ENCODE peak calls at places on chromosomes 6 and 20, in ten cellular contexts. K is retina, J is foreskin fibroblast, U is esophagus squamous epithelium, I is left lobe of liver, Z is psoas muscle, T is GM03348, G is breast epithelium, P is LHCN-M2, S is ecto neural progenitor cell. R is an unnamed sample.

GRCh38 chr20:62356948-62357667 is 10.0 kb downstream of the LAMA5 start:
- DNase-seq in K (no peak), J (peak), U (no peak), I (no peak), Z (peak), T (peak), G (no peak), P (peak), S (no peak), R (no peak)

GRCh38 chr20:5863040-5863811 is 87.1 kb downstream of the TRMT6 start:
- DNase-seq in K (no peak), J (peak), U (no peak), I (no peak), Z (peak), T (peak), G (no peak), P (peak), S (no peak), R (no peak)

GRCh38 chr20:58688838-58689237 is 3.8 kb upstream of the NPEPL1 start:
- DNase-seq in K (no peak), J (no peak), U (no peak), I (peak), Z (no peak), T (no peak), G (no peak), P (peak), S (no peak), R (no peak)

GRCh38 chr6:169188051-169188863 is 65.4 kb downstream of the THBS2 start:
- DNase-seq in K (no peak), J (peak), U (no peak), I (no peak), Z (no peak), T (peak), G (no peak), P (peak), S (no peak), R (no peak)

GRCh38 chr6:27688014-27688586 is 215.2 kb upstream of the ZNF184 start:
- DNase-seq in K (peak), J (peak), U (no peak), I (peak), Z (peak), T (peak), G (peak), P (peak), S (peak), R (peak)

GRCh38 chr6:155033021-155033801 is 38.1 kb downstream of the TIAM2 start:
- DNase-seq in K (no peak), J (no peak), U (no peak), I (no peak), Z (no peak), T (no peak), G (no peak), P (no peak), S (no peak), R (peak)

GRCh38 chr6:35718354-35718695 is 18.5 kb upstream of the ARMC12 start:
- DNase-seq in K (no peak), J (no peak), U (no peak), I (no peak), Z (no peak), T (no peak), G (no peak), P (no peak), S (no peak), R (no peak)

GRCh38 chr6:753486-753885 is 60.5 kb upstream of the EXOC2 start:
- DNase-seq in K (no peak), J (no peak), U (no peak), I (no peak), Z (no peak), T (no peak), G (no peak), P (peak), S (no peak), R (no peak)

GRCh38 chr6:46888031-46888430 is 33.7 kb downstream of the ADGRF5 start:
- DNase-seq in K (no peak), J (no peak), U (no peak), I (no peak), Z (no peak), T (peak), G (no peak), P (no peak), S (no peak), R (no peak)

GRCh38 chr6:98847767-98848538 is 13.6 kb downstream of the POU3F2 start:
- DNase-seq in K (peak), J (no peak), U (no peak), I (no peak), Z (no peak), T (peak), G (no peak), P (no peak), S (peak), R (no peak)

GRCh38 chr6:72418495-72418894 is 203.4 kb upstream of the KCNQ5 start:
- DNase-seq in K (peak), J (peak), U (no peak), I (no peak), Z (no peak), T (peak), G (no peak), P (peak), S (peak), R (no peak)

GRCh38 chr20:51366155-51366886 is 176.2 kb downstream of the NFATC2 start:
- DNase-seq in K (no peak), J (peak), U (no peak), I (no peak), Z (peak), T (peak), G (no peak), P (peak), S (no peak), R (peak)

GRCh38 chr6:6494677-6495076 is 93.8 kb upstream of the LY86 start:
- DNase-seq in K (no peak), J (no peak), U (no peak), I (peak), Z (peak), T (no peak), G (no peak), P (peak), S (peak), R (no peak)

GRCh38 chr20:57711311-57711712 is 1.5 kb upstream of the PMEPA1 start:
- DNase-seq in K (no peak), J (no peak), U (no peak), I (no peak), Z (no peak), T (peak), G (no peak), P (no peak), S (no peak), R (no peak)